ENCODE peak calls at places on chromosome 12, in nine cellular contexts. D is PC-3; U is CD4-positive, CD25-positive, alpha-beta regulatory T cell; A is A673; C is CD8-positive, alpha-beta T cell; R is substantia nigra; I is endothelial cell of umbilical vein; V is psoas muscle; Y is GM23248. W is an unnamed sample.

GRCh38 chr12:30450872-30451271 is 244.8 kb downstream of the IPO8 start:
- DNase-seq in D (peak; percentile 73), U (no peak), A (no peak), C (no peak), R (no peak), I (peak; percentile 63), V (no peak), Y (peak; percentile 0), W (peak; percentile 40)

GRCh38 chr12:1080520-1081223 is 89.6 kb downstream of the ERC1 start:
- DNase-seq in D (no peak), U (no peak), A (no peak), C (no peak), R (no peak), I (no peak), V (no peak), Y (no peak), W (no peak)

GRCh38 chr12:118102070-118102469 is 1.7 kb downstream of the VSIG10 start:
- DNase-seq in D (peak; percentile 93), U (no peak), A (no peak), C (no peak), R (no peak), I (no peak), V (no peak), Y (peak; percentile 31), W (peak; percentile 35)

GRCh38 chr12:14577344-14577743 is 9.7 kb upstream of the PLBD1 start:
- DNase-seq in D (no peak), U (peak; percentile 29), A (no peak), C (no peak), R (no peak), I (no peak), V (no peak), Y (peak; percentile 13), W (no peak)

GRCh38 chr12:69415471-69416275 is 54.5 kb upstream of the FRS2 start:
- DNase-seq in D (peak; percentile 75), U (no peak), A (peak; percentile 90), C (no peak), R (no peak), I (peak; percentile 70), V (peak; percentile 70), Y (peak; percentile 88), W (peak; percentile 82)

GRCh38 chr12:110223777-110224378 is 57.2 kb upstream of the ATP2A2 start:
- DNase-seq in D (peak; percentile 97), U (no peak), A (no peak), C (no peak), R (no peak), I (no peak), V (no peak), Y (peak; percentile 78), W (no peak)

GRCh38 chr12:57839996-57840395 is 6.5 kb downstream of the CTDSP2 start:
- DNase-seq in D (no peak), U (no peak), A (no peak), C (no peak), R (no peak), I (no peak), V (peak; percentile 88), Y (no peak), W (peak; percentile 67)

GRCh38 chr12:113246478-113247122 is 25.3 kb downstream of the TPCN1 start:
- DNase-seq in D (peak; percentile 59), U (no peak), A (no peak), C (no peak), R (no peak), I (no peak), V (no peak), Y (no peak), W (peak; percentile 33)

GRCh38 chr12:43976027-43976426 is 140.1 kb downstream of the TMEM117 start:
- DNase-seq in D (no peak), U (no peak), A (no peak), C (no peak), R (no peak), I (no peak), V (no peak), Y (peak; percentile 36), W (no peak)

GRCh38 chr12:102917026-102917787 is at the start of gene PAH:
- DNase-seq in D (no peak), U (peak; percentile 16), A (peak; percentile 1), C (no peak), R (no peak), I (no peak), V (no peak), Y (no peak), W (no peak)

GRCh38 chr12:81699572-81699971 is 59.6 kb downstream of the PPFIA2 start:
- DNase-seq in D (no peak), U (no peak), A (no peak), C (no peak), R (no peak), I (no peak), V (no peak), Y (no peak), W (no peak)

GRCh38 chr12:2739832-2740641 is 54.7 kb upstream of the FKBP4 start:
- DNase-seq in D (peak; percentile 64), U (no peak), A (peak; percentile 57), C (no peak), R (no peak), I (peak; percentile 37), V (no peak), Y (peak; percentile 78), W (peak; percentile 44)

GRCh38 chr12:50110762-50111416 is 1.1 kb upstream of the COX14 start:
- DNase-seq in D (peak; percentile 22), U (no peak), A (peak; percentile 33), C (no peak), R (no peak), I (no peak), V (peak; percentile 92), Y (peak; percentile 60), W (peak; percentile 77)

GRCh38 chr12:14262771-14263511 is 102.5 kb upstream of the ATF7IP start:
- DNase-seq in D (no peak), U (no peak), A (no peak), C (no peak), R (no peak), I (no peak), V (no peak), Y (no peak), W (no peak)

GRCh38 chr12:56993346-56993745 is 13.0 kb downstream of the ZBTB39 start:
- DNase-seq in D (no peak), U (no peak), A (no peak), C (no peak), R (no peak), I (no peak), V (no peak), Y (no peak), W (peak; percentile 21)

GRCh38 chr12:119781804-119782203 is 95.3 kb downstream of the CIT start:
- DNase-seq in D (no peak), U (no peak), A (no peak), C (no peak), R (no peak), I (no peak), V (no peak), Y (no peak), W (no peak)

GRCh38 chr12:114400925-114401324 is 5.0 kb downstream of the TBX5 start:
- DNase-seq in D (no peak), U (no peak), A (no peak), C (no peak), R (no peak), I (no peak), V (no peak), Y (peak; percentile 95), W (no peak)

GRCh38 chr12:111038941-111039340 is 118.6 kb upstream of the MYL2 start:
- DNase-seq in D (no peak), U (no peak), A (no peak), C (no peak), R (no peak), I (no peak), V (no peak), Y (no peak), W (no peak)

GRCh38 chr12:47905313-47905730 is 528 bp upstream of the VDR start:
- DNase-seq in D (peak; percentile 77), U (no peak), A (no peak), C (no peak), R (no peak), I (no peak), V (peak; percentile 68), Y (peak; percentile 53), W (no peak)
- H3K27ac ChIP-seq in D (peak overlapping the region; percentile 72), U (no peak overlapping the region), A (no peak overlapping the region), C (no peak overlapping the region), R (no peak overlapping the region), I (no peak overlapping the region), V (peak overlapping the region; percentile 82), Y (no peak overlapping the region), W (no peak overlapping the region)

DNA sequence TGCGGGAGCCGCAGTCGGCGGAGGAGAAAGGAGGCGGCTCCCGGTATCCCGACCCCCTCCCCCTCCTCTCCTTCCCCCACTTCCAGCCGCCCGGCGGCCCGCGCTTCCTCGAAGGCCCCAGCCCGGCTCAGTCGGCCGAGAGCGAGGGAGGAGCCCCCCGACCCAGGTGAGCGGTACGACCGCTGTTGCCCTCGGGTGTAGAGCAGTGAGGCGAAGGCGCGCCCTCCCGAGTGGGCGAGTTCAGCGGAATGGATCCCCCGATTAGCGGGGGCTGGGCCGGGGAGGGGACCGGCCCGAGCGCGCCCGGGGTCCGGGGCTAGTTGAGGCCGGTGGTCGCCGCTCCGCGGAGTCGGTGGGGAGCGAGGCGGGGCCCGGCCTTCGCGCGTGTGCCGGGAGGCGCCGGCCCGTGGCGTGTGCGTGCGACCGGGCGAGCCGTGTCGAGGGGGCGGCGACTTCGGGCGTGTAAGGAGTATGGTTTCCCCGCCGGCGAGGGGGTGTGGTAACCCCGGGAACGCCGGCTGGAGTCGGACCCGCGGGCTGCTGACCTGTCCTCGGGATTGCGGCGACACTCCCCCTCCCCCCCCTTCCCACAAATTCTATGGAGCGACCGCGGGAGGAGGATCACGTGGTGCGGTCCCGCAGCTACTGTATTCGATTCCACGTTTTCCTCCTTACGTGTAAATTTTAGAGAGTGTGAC is 490 bp downstream of the RIMKLB start:
- DNase-seq in D (no peak), U (peak; percentile 46), A (peak; percentile 38), C (peak; percentile 13), R (peak; percentile 11), I (peak; percentile 45), V (peak; percentile 81), Y (peak; percentile 86), W (peak; percentile 73)
- H3K27ac ChIP-seq in D (no peak overlapping the region), U (peak overlapping the region; percentile 41), A (peak overlapping the region; percentile 87), C (peak overlapping the region; percentile 64), R (peak overlapping the region; percentile 64), I (peak overlapping the region; percentile 83), V (peak overlapping the region; percentile 96), Y (peak overlapping the region; percentile 62), W (peak overlapping the region; percentile 96)

DNA sequence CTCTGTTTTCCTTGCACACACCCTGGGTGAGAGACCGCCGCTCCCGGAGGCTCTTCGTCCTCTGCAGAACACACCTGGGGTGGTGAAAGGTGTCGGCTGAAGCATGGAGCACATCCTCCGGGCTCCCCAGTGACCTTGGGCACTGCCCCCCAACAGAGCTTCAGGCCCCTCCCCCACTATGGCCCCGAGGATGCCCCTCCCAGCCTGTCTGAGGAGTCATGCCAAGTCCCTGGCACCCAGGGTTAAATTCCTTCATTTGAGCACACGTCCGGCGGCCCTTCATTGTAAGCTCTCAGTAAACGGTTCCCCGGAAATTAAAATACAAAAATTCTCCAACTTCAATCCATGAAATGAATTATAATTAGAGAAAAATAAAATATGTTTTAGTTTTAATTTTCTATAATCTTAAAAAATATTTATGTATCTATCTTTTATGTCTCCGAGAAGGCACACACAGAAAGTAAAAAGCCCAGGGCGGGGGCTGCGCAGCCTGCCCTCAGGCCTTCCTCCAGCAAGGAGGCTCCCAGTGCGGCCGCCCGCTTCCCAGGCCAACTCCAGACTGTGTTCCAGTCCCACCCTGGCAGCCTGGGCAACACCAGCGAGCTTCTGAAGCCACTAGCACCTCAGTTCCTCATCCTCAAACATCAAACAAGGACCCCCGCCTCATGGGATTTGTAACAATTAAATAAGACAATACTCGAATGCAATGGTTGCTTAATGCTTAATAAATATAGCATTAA is 63.5 kb downstream of the TMEM132D start:
- DNase-seq in D (no peak), U (no peak), A (no peak), C (no peak), R (no peak), I (no peak), V (no peak), Y (no peak), W (no peak)
- H3K27ac ChIP-seq in D (no peak overlapping the region), U (no peak overlapping the region), A (no peak overlapping the region), C (no peak overlapping the region), R (no peak overlapping the region), I (no peak overlapping the region), V (no peak overlapping the region), Y (no peak overlapping the region), W (no peak overlapping the region)

GRCh38 chr12:123062682-123063426 is 82.4 kb downstream of the ARL6IP4 start:
- DNase-seq in D (peak; percentile 82), U (no peak), A (no peak), C (no peak), R (no peak), I (peak; percentile 31), V (peak; percentile 79), Y (peak; percentile 85), W (peak; percentile 39)
- H3K27ac ChIP-seq in D (peak overlapping the region; percentile 88), U (no peak overlapping the region), A (no peak overlapping the region), C (no peak overlapping the region), R (peak overlapping the region; percentile 42), I (no peak overlapping the region), V (peak overlapping the region; percentile 95), Y (no peak overlapping the region), W (no peak overlapping the region)

W was measured in SJCRH30.